ENCODE peak calls at places on chromosomes 4 and X, in eight cellular contexts. One of them, this sample, is unnamed.

GRCh38 chrX:49209434-49210251 is 9.7 kb upstream of the SYP start:
- DNase-seq in astrocyte of the spinal cord: no peak
- DNase-seq in COR-L47: peak
- DNase-seq in T1000: no peak
- DNase-seq in occipital lobe: peak
- DNase-seq in GM10248: no peak
- DNase-seq in AG09319: no peak
- DNase-seq in T-helper 9 cell: no peak
- DNase-seq in this sample: no peak

GRCh38 chrX:31058284-31058683 is 13.6 kb downstream of the FTHL17 start:
- DNase-seq in COR-L47: peak
- DNase-seq in GM10248: no peak
- DNase-seq in astrocyte of the spinal cord: no peak
- DNase-seq in AG09319: no peak
- DNase-seq in T-helper 9 cell: no peak
- DNase-seq in T1000: no peak
- DNase-seq in occipital lobe: no peak
- DNase-seq in this sample: no peak

GRCh38 chrX:10062352-10062751 is 94.4 kb upstream of the CLCN4 start:
- DNase-seq in GM10248: peak
- DNase-seq in COR-L47: no peak
- DNase-seq in astrocyte of the spinal cord: no peak
- DNase-seq in AG09319: no peak
- DNase-seq in occipital lobe: no peak
- DNase-seq in T-helper 9 cell: no peak
- DNase-seq in T1000: no peak
- DNase-seq in this sample: no peak

GRCh38 chr4:67019670-67020069 is 525.6 kb downstream of the CENPC start:
- DNase-seq in T-helper 9 cell: no peak
- DNase-seq in astrocyte of the spinal cord: no peak
- DNase-seq in COR-L47: no peak
- DNase-seq in occipital lobe: no peak
- DNase-seq in AG09319: no peak
- DNase-seq in GM10248: no peak
- DNase-seq in T1000: no peak
- DNase-seq in this sample: no peak

GRCh38 chr4:48033825-48034413 is 17.3 kb downstream of the NIPAL1 start:
- DNase-seq in T-helper 9 cell: peak
- DNase-seq in occipital lobe: no peak
- DNase-seq in GM10248: no peak
- DNase-seq in T1000: no peak
- DNase-seq in AG09319: no peak
- DNase-seq in COR-L47: peak
- DNase-seq in astrocyte of the spinal cord: no peak
- DNase-seq in this sample: no peak

GRCh38 chr4:40897557-40898203 is 147.9 kb downstream of the NSUN7 start:
- DNase-seq in GM10248: peak
- DNase-seq in occipital lobe: peak
- DNase-seq in T1000: peak
- DNase-seq in T-helper 9 cell: peak
- DNase-seq in COR-L47: peak
- DNase-seq in astrocyte of the spinal cord: peak
- DNase-seq in AG09319: no peak
- DNase-seq in this sample: peak

GRCh38 chr4:26850528-26850927 is 10.1 kb upstream of the STIM2 start:
- DNase-seq in COR-L47: no peak
- DNase-seq in astrocyte of the spinal cord: no peak
- DNase-seq in AG09319: no peak
- DNase-seq in GM10248: no peak
- DNase-seq in occipital lobe: no peak
- DNase-seq in T-helper 9 cell: no peak
- DNase-seq in T1000: no peak
- DNase-seq in this sample: no peak

GRCh38 chrX:64204252-64204651 is 1.3 kb downstream of the AMER1 start:
- DNase-seq in astrocyte of the spinal cord: peak
- DNase-seq in AG09319: no peak
- DNase-seq in occipital lobe: no peak
- DNase-seq in GM10248: no peak
- DNase-seq in COR-L47: no peak
- DNase-seq in T1000: no peak
- DNase-seq in T-helper 9 cell: no peak
- DNase-seq in this sample: no peak

GRCh38 chr4:108453366-108453765 is 167.0 kb upstream of the RPL34 start:
- DNase-seq in AG09319: no peak
- DNase-seq in T-helper 9 cell: no peak
- DNase-seq in T1000: no peak
- DNase-seq in GM10248: no peak
- DNase-seq in astrocyte of the spinal cord: no peak
- DNase-seq in COR-L47: no peak
- DNase-seq in occipital lobe: no peak
- DNase-seq in this sample: no peak

GRCh38 chrX:65578346-65578745 is 43.8 kb upstream of the LAS1L start:
- DNase-seq in T-helper 9 cell: no peak
- DNase-seq in astrocyte of the spinal cord: no peak
- DNase-seq in GM10248: no peak
- DNase-seq in COR-L47: no peak
- DNase-seq in AG09319: no peak
- DNase-seq in occipital lobe: no peak
- DNase-seq in T1000: no peak
- DNase-seq in this sample: no peak

GRCh38 chr4:16765549-16765948 is 132.9 kb downstream of the LDB2 start:
- DNase-seq in occipital lobe: no peak
- DNase-seq in AG09319: no peak
- DNase-seq in COR-L47: no peak
- DNase-seq in T1000: no peak
- DNase-seq in GM10248: no peak
- DNase-seq in astrocyte of the spinal cord: no peak
- DNase-seq in T-helper 9 cell: no peak
- DNase-seq in this sample: no peak

This sample was measured in progenitor cell of endocrine pancreas.